ENCODE peak calls at places on chromosomes 4 and X, in nine cellular contexts. T is neural crest cell; P is mesenchymal stem cell; S is NCI-H1105 treated with DMSO at 0.1 percent for 48 hours; R is hypothalamus; Q is foreskin fibroblast; X is psoas muscle; O is activated T-cell treated with anti-CD3 and anti-CD28 coated beads for 1 hour; H is activated CD4-positive, alpha-beta T cell treated with anti-CD3 and anti-CD28 coated beads, Interleukin-2, amount 10 ng/mL, durations not matched to agents 7 days and 5 days. Z is an unnamed sample.

GRCh38 chr4:86401826-86402225 is 42.0 kb upstream of the MAPK10 start:
- DNase-seq in S (no peak), H (no peak), Q (peak; percentile 86), O (no peak), T (no peak), P (no peak), X (no peak), R (no peak), Z (no peak)

GRCh38 chr4:18401868-18402267 is 380.3 kb upstream of the LCORL start:
- DNase-seq in Q (no peak), X (no peak), P (no peak), T (no peak), O (no peak), H (no peak), R (no peak), S (no peak), Z (no peak)

GRCh38 chrX:147072747-147073146 is 258.2 kb upstream of the CXorf51A start:
- DNase-seq in T (no peak), P (peak; percentile 0), X (no peak), H (no peak), S (no peak), R (no peak), O (no peak), Q (no peak), Z (no peak)

GRCh38 chrX:65723706-65724105 is 56.3 kb downstream of the MSN start:
- DNase-seq in T (no peak), P (peak; percentile 61), R (no peak), X (no peak), H (peak; percentile 43), Q (no peak), S (no peak), O (no peak), Z (peak; percentile 42)

GRCh38 chr4:10371869-10372471 is 85.3 kb downstream of the ZNF518B start:
- DNase-seq in P (no peak), T (no peak), R (no peak), X (no peak), Q (no peak), S (no peak), H (no peak), O (no peak), Z (no peak)

GRCh38 chrX:47166126-47166525 is 21.1 kb downstream of the RBM10 start:
- DNase-seq in S (no peak), P (peak; percentile 18), O (no peak), T (no peak), X (no peak), H (no peak), Q (peak; percentile 55), R (no peak), Z (no peak)

GRCh38 chr4:17094811-17095210 is 196.4 kb upstream of the LDB2 start:
- DNase-seq in R (no peak), P (no peak), T (no peak), X (no peak), Q (peak; percentile 12), H (no peak), S (no peak), O (no peak), Z (peak; percentile 35)

GRCh38 chrX:39043838-39044550 is 242.7 kb downstream of the MID1IP1 start:
- DNase-seq in S (no peak), Q (no peak), P (no peak), T (no peak), H (no peak), X (no peak), R (no peak), O (no peak), Z (no peak)

GRCh38 chrX:137563681-137564651 is 2.0 kb upstream of the ZIC3 start:
- DNase-seq in X (no peak), Q (no peak), T (no peak), O (no peak), H (no peak), P (no peak), S (no peak), R (no peak), Z (no peak)

GRCh38 chr4:189143255-189143654 is 797.4 kb upstream of the FRG1 start:
- DNase-seq in O (no peak), H (no peak), R (no peak), S (no peak), Q (no peak), X (no peak), P (peak; percentile 80), T (no peak), Z (no peak)

GRCh38 chrX:101787934-101788333 is 128.3 kb upstream of the ARMCX2 start:
- DNase-seq in X (no peak), T (no peak), S (no peak), R (no peak), Q (no peak), H (no peak), O (no peak), P (no peak), Z (no peak)